ENCODE peak calls at places on chromosomes 6 and 20, in seven cellular contexts. R, Q, D, C, O, S and W are unnamed samples.

GRCh38 chr6:80214436-80215022 is 108.1 kb downstream of the BCKDHB start:
- DNase-seq in R (no peak), C (peak), Q (peak), S (peak), O (peak), D (no peak), W (no peak)

GRCh38 chr6:158536891-158537798 is 22.7 kb upstream of the TMEM181 start:
- DNase-seq in Q (no peak), S (peak), R (peak), C (peak), D (no peak), O (peak), W (no peak)

GRCh38 chr20:6696001-6696400 is 71.5 kb upstream of the BMP2 start:
- DNase-seq in R (no peak), Q (no peak), C (no peak), O (no peak), D (no peak), S (no peak), W (no peak)

GRCh38 chr6:169172435-169172834 is 81.2 kb downstream of the THBS2 start:
- DNase-seq in Q (no peak), D (no peak), S (peak), C (no peak), R (no peak), O (peak), W (no peak)

GRCh38 chr20:44070139-44070900 is 116.7 kb downstream of the JPH2 start:
- DNase-seq in R (peak), O (no peak), D (peak), Q (no peak), S (no peak), C (no peak), W (no peak)

GRCh38 chr6:3825331-3825831 is 23.8 kb upstream of the FAM50B start:
- DNase-seq in C (no peak), Q (peak), D (no peak), R (peak), S (peak), O (peak), W (no peak)

GRCh38 chr20:58054082-58054481 is 174.4 kb downstream of the ANKRD60 start:
- DNase-seq in C (no peak), Q (no peak), O (no peak), D (no peak), S (no peak), R (no peak), W (no peak)

GRCh38 chr6:13923527-13924145 is 1.1 kb upstream of the RNF182 start:
- DNase-seq in C (peak), S (peak), Q (no peak), R (no peak), O (peak), D (no peak), W (no peak)

GRCh38 chr6:43293698-43294097 is 4.4 kb upstream of the SLC22A7 start:
- DNase-seq in S (no peak), R (no peak), O (no peak), D (no peak), Q (no peak), C (no peak), W (no peak)

GRCh38 chr6:140225587-140226438 is 851.4 kb upstream of the CITED2 start:
- DNase-seq in R (no peak), D (no peak), Q (peak), O (no peak), S (peak), C (peak), W (no peak)

GRCh38 chr6:125421853-125422252 is 120.1 kb upstream of the HDDC2 start:
- DNase-seq in Q (no peak), D (no peak), O (peak), C (peak), R (peak), S (peak), W (no peak)

GRCh38 chr6:31157543-31158139 is at the start of gene CCHCR1:
- DNase-seq in S (no peak), D (no peak), R (no peak), O (no peak), Q (no peak), C (no peak), W (no peak)

GRCh38 chr20:23018941-23019340 is 16.2 kb upstream of the SSTR4 start:
- DNase-seq in Q (no peak), O (no peak), C (no peak), S (no peak), R (no peak), D (no peak), W (no peak)

GRCh38 chr6:91645811-91646210 is 1058.9 kb upstream of the MAP3K7 start:
- DNase-seq in S (no peak), D (no peak), Q (no peak), R (no peak), O (no peak), C (no peak), W (no peak)

GRCh38 chr6:143361536-143362191 is 88.8 kb downstream of the ADAT2 start:
- DNase-seq in S (peak), O (no peak), C (peak), R (no peak), Q (no peak), D (no peak), W (no peak)

GRCh38 chr20:62691485-62691884 is 17.2 kb upstream of the NTSR1 start:
- DNase-seq in R (no peak), C (no peak), S (no peak), Q (no peak), D (no peak), O (no peak), W (no peak)

GRCh38 chr6:39441986-39442385 is 119.5 kb upstream of the KCNK16 start:
- DNase-seq in S (no peak), C (no peak), R (no peak), O (no peak), Q (no peak), D (no peak), W (no peak)

GRCh38 chr6:26404534-26404933 is 2.5 kb downstream of the BTN3A1 start:
- DNase-seq in O (no peak), R (no peak), C (no peak), Q (no peak), D (no peak), S (no peak), W (no peak)

GRCh38 chr20:37994512-37994911 is 38.7 kb downstream of the TTI1 start:
- DNase-seq in R (no peak), C (no peak), D (no peak), O (no peak), Q (no peak), S (peak), W (no peak)

GRCh38 chr6:105137388-105137787 is 42.4 kb downstream of the POPDC3 start:
- DNase-seq in D (no peak), Q (no peak), S (no peak), O (no peak), R (peak), C (peak), W (no peak)

GRCh38 chr6:41449399-41450245 is 96.6 kb upstream of the FOXP4 start:
- DNase-seq in S (no peak), C (peak), D (no peak), O (no peak), Q (no peak), R (peak), W (no peak)

GRCh38 chr20:47982574-47983360 is 197.5 kb upstream of the SULF2 start:
- DNase-seq in C (no peak), R (peak), O (no peak), Q (no peak), D (no peak), S (no peak), W (no peak)

GRCh38 chr6:30687659-30688431 is 1.4 kb upstream of the PPP1R18 start:
- DNase-seq in S (peak), O (no peak), D (no peak), R (no peak), Q (no peak), C (no peak), W (no peak)

GRCh38 chr6:88374556-88374955 is 208.4 kb upstream of the CNR1 start:
- DNase-seq in C (peak), D (no peak), S (no peak), R (no peak), O (no peak), Q (no peak), W (no peak)

GRCh38 chr6:29368765-29369164 is at the start of gene OR5V1:
- DNase-seq in C (no peak), D (no peak), R (no peak), S (no peak), O (no peak), Q (no peak), W (no peak)

GRCh38 chr20:50932016-50932338 is 740 bp upstream of the ADNP start:
- DNase-seq in S (peak), Q (no peak), C (no peak), O (no peak), D (no peak), R (no peak), W (no peak)

GRCh38 chr20:58433759-58434158 is 44.7 kb downstream of the VAPB start:
- DNase-seq in D (no peak), Q (no peak), O (peak), R (no peak), C (no peak), S (peak), W (no peak)

GRCh38 chr20:383889-384288 is 3.3 kb downstream of the TRIB3 start:
- DNase-seq in Q (no peak), D (no peak), R (no peak), C (no peak), S (no peak), O (no peak), W (no peak)

GRCh38 chr20:58670097-58670496 is 19.0 kb downstream of the STX16 start:
- DNase-seq in O (no peak), D (no peak), S (no peak), R (no peak), Q (no peak), C (no peak), W (no peak)

GRCh38 chr20:22490287-22491187 is 93.8 kb downstream of the FOXA2 start:
- DNase-seq in Q (no peak), R (peak), C (peak), S (peak), O (no peak), D (no peak), W (no peak)

GRCh38 chr6:26224940-26225847 is 138.0 kb downstream of the HFE start:
- DNase-seq in C (no peak), D (no peak), Q (peak), S (no peak), O (no peak), R (peak), W (no peak)

GRCh38 chr6:160300076-160300695 is 41.6 kb upstream of the SLC22A2 start:
- DNase-seq in R (no peak), C (no peak), D (no peak), Q (no peak), O (no peak), S (peak), W (no peak)